ENCODE peak calls at places on chromosomes 6 and 20, in seven cellular contexts. L is NCI-H2081; O is CD8-positive, alpha-beta memory T cell; K is activated T-helper 1 cell treated with Interleukin-2 at 50 U/mL for 16 hours; W is fibroblast of pulmonary artery; Y is endothelial cell; T is NCI-H748 treated with DMSO at 0.1 percent for 48 hours. R is an unnamed sample.

GRCh38 chr6:5728726-5729434 is 277.8 kb downstream of the NRN1 start:
- DNase-seq in O (no peak), Y (no peak), W (peak), K (no peak), T (no peak), L (peak), R (peak)

GRCh38 chr6:317068-317451 is 24.8 kb downstream of the DUSP22 start:
- DNase-seq in T (no peak), O (no peak), L (no peak), W (no peak), K (no peak), Y (no peak), R (no peak)

GRCh38 chr6:106799008-106799952 is 169.9 kb downstream of the QRSL1 start:
- DNase-seq in L (no peak), W (peak), T (no peak), Y (no peak), O (no peak), K (no peak), R (no peak)

GRCh38 chr6:150756170-150756569 is 109.3 kb upstream of the MTHFD1L start:
- DNase-seq in T (no peak), O (no peak), W (no peak), Y (no peak), K (no peak), L (no peak), R (no peak)

GRCh38 chr6:15464211-15464725 is 198.6 kb downstream of the DTNBP1 start:
- DNase-seq in L (peak), K (peak), W (no peak), Y (peak), T (peak), O (peak), R (no peak)

GRCh38 chr20:5844063-5844681 is 94.0 kb downstream of the SHLD1 start:
- DNase-seq in L (peak), Y (no peak), T (no peak), K (peak), O (peak), W (no peak), R (peak)

GRCh38 chr6:142167472-142167871 is 20.4 kb downstream of the VTA1 start:
- DNase-seq in W (peak), K (no peak), T (no peak), L (no peak), Y (no peak), O (no peak), R (no peak)

GRCh38 chr6:152368761-152369624 is 268.2 kb downstream of the SYNE1 start:
- DNase-seq in L (no peak), Y (no peak), O (no peak), T (no peak), W (peak), K (no peak), R (no peak)

GRCh38 chr6:13480631-13481501 is 6.5 kb downstream of the GFOD1 start:
- DNase-seq in T (no peak), L (no peak), Y (no peak), O (no peak), W (no peak), K (no peak), R (no peak)

GRCh38 chr6:90947184-90948064 is 360.6 kb upstream of the MAP3K7 start:
- DNase-seq in W (no peak), K (no peak), T (no peak), Y (no peak), O (no peak), L (no peak), R (no peak)

GRCh38 chr6:166737231-166737630 is 110.2 kb upstream of the RPS6KA2 start:
- DNase-seq in T (no peak), O (no peak), L (no peak), Y (no peak), K (no peak), W (no peak), R (no peak)

GRCh38 chr6:91132461-91132860 is 545.6 kb upstream of the MAP3K7 start:
- DNase-seq in L (no peak), T (no peak), K (no peak), W (peak), O (no peak), Y (no peak), R (no peak)

GRCh38 chr6:64437996-64438395 is 802.4 kb downstream of the PHF3 start:
- DNase-seq in O (no peak), L (no peak), K (no peak), T (no peak), Y (no peak), W (no peak), R (no peak)

GRCh38 chr6:219641-220198 is 72.6 kb upstream of the DUSP22 start:
- DNase-seq in O (no peak), W (peak), T (no peak), Y (no peak), K (no peak), L (no peak), R (peak)

GRCh38 chr6:12403201-12403826 is 113.2 kb downstream of the EDN1 start:
- DNase-seq in L (no peak), O (no peak), W (peak), Y (no peak), K (no peak), T (no peak), R (no peak)

GRCh38 chr6:127198549-127198948 is 68.1 kb upstream of the RNF146 start:
- DNase-seq in L (no peak), T (no peak), Y (no peak), O (no peak), K (no peak), W (peak), R (no peak)

GRCh38 chr6:138555294-138555988 is 56.1 kb upstream of the NHSL1 start:
- DNase-seq in Y (no peak), K (no peak), O (no peak), T (no peak), L (no peak), W (no peak), R (no peak)

GRCh38 chr20:49207071-49207470 is 12.1 kb upstream of the DDX27 start:
- DNase-seq in Y (no peak), O (no peak), T (no peak), K (no peak), L (no peak), W (no peak), R (no peak)

GRCh38 chr6:12289655-12290489 is at the start of gene EDN1:
- DNase-seq in W (peak), K (peak), T (peak), O (peak), Y (peak), L (peak), R (peak)

GRCh38 chr6:131101911-131102680 is 33.2 kb upstream of the AKAP7 start:
- DNase-seq in L (no peak), O (no peak), W (no peak), K (no peak), T (no peak), Y (no peak), R (no peak)

GRCh38 chr6:16238658-16239089 is 287 bp downstream of the GMPR start:
- DNase-seq in L (no peak), K (no peak), W (no peak), Y (no peak), T (no peak), O (no peak), R (no peak)

GRCh38 chr6:24919404-24919892 is 16.3 kb downstream of the RIPOR2 start:
- DNase-seq in O (no peak), W (no peak), T (peak), L (peak), Y (no peak), K (no peak), R (peak)

GRCh38 chr20:59010995-59011873 is 4.2 kb upstream of the CTSZ start:
- DNase-seq in L (no peak), W (peak), T (no peak), Y (peak), K (no peak), O (peak), R (no peak)

GRCh38 chr6:159995405-159995804 is 26.5 kb downstream of the IGF2R start:
- DNase-seq in Y (no peak), O (no peak), W (no peak), L (no peak), T (no peak), K (no peak), R (no peak)

GRCh38 chr20:47396762-47397476 is 40.4 kb upstream of the ZMYND8 start:
- DNase-seq in O (no peak), L (no peak), Y (no peak), K (no peak), T (no peak), W (no peak), R (no peak)

GRCh38 chr6:90885611-90886056 is 298.8 kb upstream of the MAP3K7 start:
- DNase-seq in Y (no peak), T (no peak), K (no peak), O (no peak), L (no peak), W (no peak), R (no peak)

GRCh38 chr6:82645536-82646230 is 282.1 kb downstream of the TPBG start:
- DNase-seq in K (no peak), Y (no peak), W (no peak), O (no peak), L (no peak), T (no peak), R (no peak)

GRCh38 chr20:36881888-36882287 is 6.0 kb downstream of the TLDC2 start:
- DNase-seq in Y (no peak), L (no peak), W (no peak), T (no peak), O (no peak), K (no peak), R (no peak)

GRCh38 chr6:123462141-123462540 is 174.6 kb downstream of the TRDN start:
- DNase-seq in K (no peak), O (no peak), L (no peak), T (no peak), W (no peak), Y (no peak), R (no peak)

GRCh38 chr20:43909720-43910119 is 4.9 kb upstream of the TOX2 start:
- DNase-seq in K (no peak), Y (no peak), W (no peak), O (no peak), T (no peak), L (no peak), R (no peak)

GRCh38 chr20:34215711-34216381 is 25.4 kb upstream of the ASIP start:
- DNase-seq in O (no peak), W (peak), K (peak), T (peak), L (peak), Y (peak), R (peak)

GRCh38 chr6:133360194-133360593 is 119.0 kb downstream of the EYA4 start:
- DNase-seq in Y (no peak), O (no peak), W (no peak), T (no peak), L (no peak), K (no peak), R (peak)

R was measured in SHP77.